ENCODE peak calls at places on chromosomes 6 and 20, in six cellular contexts. N is iris pigment epithelial cell, T is posterior cingulate gyrus, Y is hippocampal formation, Q is upper lobe of right lung, M is progenitor cell of endocrine pancreas. K is an unnamed sample.

GRCh38 chr6:31473780-31474725 is 23.9 kb upstream of the MICB start:
- DNase-seq in Q (no peak), Y (no peak), N (peak), M (no peak), T (no peak), K (peak)

GRCh38 chr20:50029083-50029696 is 46.4 kb downstream of the SNAI1 start:
- DNase-seq in M (no peak), N (no peak), T (no peak), Q (no peak), Y (no peak), K (no peak)

GRCh38 chr6:156589281-156589680 is 187.9 kb upstream of the ARID1B start:
- DNase-seq in Q (no peak), M (no peak), Y (no peak), N (peak), T (no peak), K (no peak)

GRCh38 chr6:141451508-141452353 is 681.0 kb upstream of the GJE1 start:
- DNase-seq in M (no peak), Q (no peak), T (no peak), N (peak), Y (no peak), K (no peak)

GRCh38 chr6:140744648-140745320 is 1370.3 kb upstream of the CITED2 start:
- DNase-seq in M (no peak), T (no peak), Y (no peak), N (peak), Q (no peak), K (no peak)

GRCh38 chr6:9408718-9409117 is 973.4 kb upstream of the SLC35B3 start:
- DNase-seq in T (no peak), M (no peak), Y (no peak), Q (no peak), N (no peak), K (no peak)

GRCh38 chr6:15481892-15482291 is 180.9 kb downstream of the DTNBP1 start:
- DNase-seq in Q (no peak), M (no peak), T (no peak), N (no peak), Y (no peak), K (no peak)

GRCh38 chr6:27238010-27238983 is 9.2 kb upstream of the PRSS16 start:
- DNase-seq in Q (no peak), Y (no peak), M (no peak), N (peak), T (no peak), K (peak)

GRCh38 chr6:43452896-43453295 is 2.5 kb downstream of the DLK2 start:
- DNase-seq in M (no peak), Q (no peak), N (no peak), Y (no peak), T (peak), K (no peak)

K was measured in ecto neural progenitor cell.